ENCODE peak calls at places on chromosomes 13 and 19, in four cellular contexts. One of them, this sample, is unnamed.

GRCh38 chr13:60765700-60766411 is 368.8 kb downstream of the TDRD3 start:
- DNase-seq in stimulated activated CD8-positive, alpha-beta memory T cell treated with anti-CD3 and anti-CD28 coated beads, Interleukin-7, amount 100 ng/mL, for 4 hours: no peak
- DNase-seq in Daoy: no peak
- DNase-seq in pulmonary artery endothelial cell: no peak
- DNase-seq in this sample: no peak

GRCh38 chr13:101942038-101942437 is 459.8 kb downstream of the FGF14 start:
- DNase-seq in stimulated activated CD8-positive, alpha-beta memory T cell treated with anti-CD3 and anti-CD28 coated beads, Interleukin-7, amount 100 ng/mL, for 4 hours: no peak
- DNase-seq in Daoy: peak
- DNase-seq in pulmonary artery endothelial cell: no peak
- DNase-seq in this sample: peak

GRCh38 chr13:41848435-41849255 is 112.3 kb downstream of the VWA8 start:
- DNase-seq in stimulated activated CD8-positive, alpha-beta memory T cell treated with anti-CD3 and anti-CD28 coated beads, Interleukin-7, amount 100 ng/mL, for 4 hours: no peak
- DNase-seq in Daoy: no peak
- DNase-seq in pulmonary artery endothelial cell: no peak
- DNase-seq in this sample: no peak

GRCh38 chr13:30355405-30355741 is 48.0 kb upstream of the KATNAL1 start:
- DNase-seq in stimulated activated CD8-positive, alpha-beta memory T cell treated with anti-CD3 and anti-CD28 coated beads, Interleukin-7, amount 100 ng/mL, for 4 hours: peak
- DNase-seq in Daoy: no peak
- DNase-seq in pulmonary artery endothelial cell: no peak
- DNase-seq in this sample: no peak

GRCh38 chr13:98741741-98742435 is 10.6 kb downstream of the SLC15A1 start:
- DNase-seq in stimulated activated CD8-positive, alpha-beta memory T cell treated with anti-CD3 and anti-CD28 coated beads, Interleukin-7, amount 100 ng/mL, for 4 hours: no peak
- DNase-seq in Daoy: no peak
- DNase-seq in pulmonary artery endothelial cell: no peak
- DNase-seq in this sample: peak

GRCh38 chr19:40231057-40231456 is 4.6 kb upstream of the CCNP start:
- DNase-seq in stimulated activated CD8-positive, alpha-beta memory T cell treated with anti-CD3 and anti-CD28 coated beads, Interleukin-7, amount 100 ng/mL, for 4 hours: no peak
- DNase-seq in Daoy: no peak
- DNase-seq in pulmonary artery endothelial cell: no peak
- DNase-seq in this sample: no peak

GRCh38 chr13:79913141-79913827 is 427.6 kb downstream of the SPRY2 start:
- DNase-seq in stimulated activated CD8-positive, alpha-beta memory T cell treated with anti-CD3 and anti-CD28 coated beads, Interleukin-7, amount 100 ng/mL, for 4 hours: no peak
- DNase-seq in Daoy: no peak
- DNase-seq in pulmonary artery endothelial cell: no peak
- DNase-seq in this sample: no peak

GRCh38 chr13:44281252-44282000 is 92.2 kb upstream of the SERP2 start:
- DNase-seq in stimulated activated CD8-positive, alpha-beta memory T cell treated with anti-CD3 and anti-CD28 coated beads, Interleukin-7, amount 100 ng/mL, for 4 hours: no peak
- DNase-seq in Daoy: no peak
- DNase-seq in pulmonary artery endothelial cell: no peak
- DNase-seq in this sample: no peak

GRCh38 chr13:113881614-113882265 is 17.9 kb upstream of the GAS6 start:
- DNase-seq in stimulated activated CD8-positive, alpha-beta memory T cell treated with anti-CD3 and anti-CD28 coated beads, Interleukin-7, amount 100 ng/mL, for 4 hours: no peak
- DNase-seq in Daoy: no peak
- DNase-seq in pulmonary artery endothelial cell: no peak
- DNase-seq in this sample: no peak

GRCh38 chr19:48365602-48366001 is 1.4 kb downstream of the SYNGR4 start:
- DNase-seq in stimulated activated CD8-positive, alpha-beta memory T cell treated with anti-CD3 and anti-CD28 coated beads, Interleukin-7, amount 100 ng/mL, for 4 hours: no peak
- DNase-seq in Daoy: no peak
- DNase-seq in pulmonary artery endothelial cell: no peak
- DNase-seq in this sample: no peak

GRCh38 chr13:38496956-38497355 is 147.3 kb downstream of the UFM1 start:
- DNase-seq in stimulated activated CD8-positive, alpha-beta memory T cell treated with anti-CD3 and anti-CD28 coated beads, Interleukin-7, amount 100 ng/mL, for 4 hours: no peak
- DNase-seq in Daoy: no peak
- DNase-seq in pulmonary artery endothelial cell: no peak
- DNase-seq in this sample: no peak

GRCh38 chr19:43460362-43461016 is 4.9 kb downstream of the LYPD3 start:
- DNase-seq in stimulated activated CD8-positive, alpha-beta memory T cell treated with anti-CD3 and anti-CD28 coated beads, Interleukin-7, amount 100 ng/mL, for 4 hours: no peak
- DNase-seq in Daoy: no peak
- DNase-seq in pulmonary artery endothelial cell: no peak
- DNase-seq in this sample: no peak

GRCh38 chr13:109859898-109860297 is 73.5 kb upstream of the IRS2 start:
- DNase-seq in stimulated activated CD8-positive, alpha-beta memory T cell treated with anti-CD3 and anti-CD28 coated beads, Interleukin-7, amount 100 ng/mL, for 4 hours: no peak
- DNase-seq in Daoy: no peak
- DNase-seq in pulmonary artery endothelial cell: no peak
- DNase-seq in this sample: no peak

GRCh38 chr19:20235156-20235555 is 68.1 kb downstream of the ZNF486 start:
- DNase-seq in stimulated activated CD8-positive, alpha-beta memory T cell treated with anti-CD3 and anti-CD28 coated beads, Interleukin-7, amount 100 ng/mL, for 4 hours: no peak
- DNase-seq in Daoy: no peak
- DNase-seq in pulmonary artery endothelial cell: no peak
- DNase-seq in this sample: no peak

GRCh38 chr19:13633522-13633922 is 127.2 kb upstream of the CACNA1A start:
- DNase-seq in stimulated activated CD8-positive, alpha-beta memory T cell treated with anti-CD3 and anti-CD28 coated beads, Interleukin-7, amount 100 ng/mL, for 4 hours: no peak
- DNase-seq in Daoy: no peak
- DNase-seq in pulmonary artery endothelial cell: no peak
- DNase-seq in this sample: no peak

This sample was measured in NCI-H1092 treated with DMSO at 0.1 percent for 48 hours.